ENCODE peak calls at places on chromosomes 11 and 22, in nine cellular contexts. Z is hypothalamus; R is AG08396; A is T-helper 2 cell treated with Interferon-gamma antibody and Interleukin-4, amounts not matched to agents 5 μg/mL and 100 μg/mL, for 36 hours; M is astrocyte of the spinal cord; C is NCI-H1436; J is lower leg skin; D is mammary epithelial cell; F is naive thymus-derived CD8-positive, alpha-beta T cell. W is an unnamed sample.
A peak's percentile ranks its signal among the peaks of the same experiment; 100 is the strongest.

GRCh38 chr11:69662021-69662698 is 13.0 kb downstream of the LTO1 start:
- DNase-seq in J (no peak), D (no peak), C (no peak), M (no peak), F (no peak), R (no peak), A (no peak), Z (no peak), W (no peak)

GRCh38 chr11:72591023-72591422 is 83.2 kb downstream of the PDE2A start:
- DNase-seq in R (no peak), A (no peak), M (no peak), Z (no peak), D (no peak), F (no peak), C (no peak), J (no peak), W (no peak)

GRCh38 chr22:44340271-44341239 is 27.8 kb upstream of the SHISAL1 start:
- DNase-seq in R (no peak), M (no peak), Z (no peak), D (no peak), J (no peak), F (no peak), C (no peak), A (no peak), W (no peak)

GRCh38 chr11:46658259-46658658 is 40.9 kb downstream of the ATG13 start:
- DNase-seq in J (no peak), Z (no peak), M (peak; percentile 59), A (no peak), C (no peak), F (no peak), R (no peak), D (no peak), W (no peak)

GRCh38 chr11:63478896-63479295 is 12.1 kb downstream of the PLAAT5 start:
- DNase-seq in Z (no peak), M (peak; percentile 84), J (peak; percentile 47), D (peak; percentile 44), C (peak; percentile 23), R (peak; percentile 80), F (peak; percentile 75), A (peak; percentile 37), W (peak; percentile 69)

GRCh38 chr22:47796128-47796908 is 1033.9 kb downstream of the TBC1D22A start:
- DNase-seq in Z (no peak), M (no peak), F (no peak), C (no peak), D (no peak), R (no peak), J (no peak), A (no peak), W (no peak)

GRCh38 chr11:102254047-102254446 is 63.2 kb upstream of the BIRC3 start:
- DNase-seq in C (no peak), A (no peak), J (no peak), R (no peak), F (no peak), D (no peak), M (no peak), Z (no peak), W (no peak)

GRCh38 chr11:10441652-10442503 is 13.2 kb upstream of the AMPD3 start:
- DNase-seq in A (peak; percentile 65), Z (no peak), D (no peak), M (peak; percentile 19), R (no peak), J (no peak), F (peak; percentile 46), C (no peak), W (no peak)

GRCh38 chr22:23521442-23522113 is 58.5 kb downstream of the IGLL1 start:
- DNase-seq in A (peak; percentile 76), J (peak; percentile 78), R (peak; percentile 99), F (peak; percentile 53), Z (peak; percentile 90), M (peak; percentile 93), C (peak; percentile 96), D (peak; percentile 66), W (peak; percentile 84)

GRCh38 chr11:123187670-123188507 is 7.2 kb downstream of the CLMP start:
- DNase-seq in R (no peak), A (no peak), M (peak; percentile 70), J (no peak), C (no peak), D (peak; percentile 33), Z (no peak), F (no peak), W (no peak)

GRCh38 chr11:70247710-70248072 is 22.8 kb upstream of the PPFIA1 start:
- DNase-seq in Z (peak; percentile 28), D (no peak), A (no peak), J (no peak), F (no peak), C (no peak), M (no peak), R (no peak), W (no peak)

GRCh38 chr11:76772100-76772782 is 10.9 kb upstream of the TSKU start:
- DNase-seq in C (no peak), D (no peak), M (no peak), A (no peak), R (no peak), J (no peak), Z (no peak), F (no peak), W (no peak)